ENCODE peak calls at places on chromosomes 3 and 15, in four cellular contexts. P, Q, C and J are unnamed samples.

GRCh38 chr3:31240466-31240865 is 292.3 kb upstream of the STT3B start:
- DNase-seq in P (no peak), Q (no peak), C (no peak), J (no peak)

GRCh38 chr3:148366743-148367410 is 330.8 kb upstream of the AGTR1 start:
- DNase-seq in P (no peak), Q (peak), C (no peak), J (peak)

GRCh38 chr3:57956119-57956832 is 51.9 kb upstream of the FLNB start:
- DNase-seq in P (no peak), Q (peak), C (peak), J (peak)

GRCh38 chr3:108959017-108959416 is 5.3 kb upstream of the GUCA1C start:
- DNase-seq in P (no peak), Q (no peak), C (no peak), J (no peak)

GRCh38 chr15:46126581-46126980 is 491.8 kb downstream of the SQOR start:
- DNase-seq in P (no peak), Q (no peak), C (no peak), J (peak)

GRCh38 chr15:36422631-36423030 is 156.8 kb upstream of the CDIN1 start:
- DNase-seq in P (no peak), Q (no peak), C (no peak), J (no peak)

GRCh38 chr3:178036745-178037144 is 499.5 kb upstream of the KCNMB2 start:
- DNase-seq in P (no peak), Q (no peak), C (no peak), J (peak)

GRCh38 chr3:59185586-59186381 is 136.0 kb upstream of the CFAP20DC start:
- DNase-seq in P (no peak), Q (peak), C (no peak), J (no peak)

GRCh38 chr3:58052373-58053273 is 44.4 kb downstream of the FLNB start:
- DNase-seq in P (peak), Q (peak), C (peak), J (peak)

GRCh38 chr3:56398659-56399058 is 69.6 kb downstream of the ERC2 start:
- DNase-seq in P (no peak), Q (no peak), C (no peak), J (no peak)

GRCh38 chr3:30440147-30440604 is 166.2 kb upstream of the TGFBR2 start:
- DNase-seq in P (no peak), Q (peak), C (no peak), J (peak)

GRCh38 chr15:66650433-66650832 is 51.6 kb upstream of the SMAD6 start:
- DNase-seq in P (no peak), Q (no peak), C (no peak), J (no peak)

GRCh38 chr3:102106421-102107097 is 257.2 kb downstream of the NFKBIZ start:
- DNase-seq in P (no peak), Q (peak), C (no peak), J (peak)

GRCh38 chr3:178618197-178618596 is 82.0 kb downstream of the KCNMB2 start:
- DNase-seq in P (no peak), Q (peak), C (no peak), J (peak)

GRCh38 chr15:67049351-67050044 is 15.9 kb upstream of the SMAD3 start:
- DNase-seq in P (no peak), Q (peak), C (peak), J (peak)

GRCh38 chr3:126895178-126896066 is 87.5 kb upstream of the PLXNA1 start:
- DNase-seq in P (peak), Q (peak), C (no peak), J (peak)

GRCh38 chr3:110955301-110955880 is 116.2 kb upstream of the NECTIN3 start:
- DNase-seq in P (no peak), Q (peak), C (no peak), J (peak)

GRCh38 chr3:141152130-141152529 is 79.5 kb upstream of the PXYLP1 start:
- DNase-seq in P (no peak), Q (no peak), C (no peak), J (no peak)

GRCh38 chr3:107217161-107217560 is 160.1 kb upstream of the CCDC54 start:
- DNase-seq in P (no peak), Q (peak), C (no peak), J (peak)

GRCh38 chr15:80929225-80929624 is 60.4 kb downstream of the MESD start:
- DNase-seq in P (no peak), Q (peak), C (no peak), J (peak)

GRCh38 chr3:14222900-14223594 is 44.4 kb downstream of the LSM3 start:
- DNase-seq in P (no peak), Q (peak), C (no peak), J (no peak)

GRCh38 chr3:13427662-13428603 is 7.8 kb upstream of the NUP210 start:
- DNase-seq in P (no peak), Q (no peak), C (no peak), J (no peak)

GRCh38 chr3:16183082-16183481 is 8.6 kb downstream of the GALNT15 start:
- DNase-seq in P (no peak), Q (no peak), C (no peak), J (no peak)

GRCh38 chr15:95799286-95800187 is 531.0 kb upstream of the NR2F2 start:
- DNase-seq in P (no peak), Q (peak), C (peak), J (peak)

GRCh38 chr3:162263596-162263995 is 767.0 kb downstream of the OTOL1 start:
- DNase-seq in P (no peak), Q (no peak), C (no peak), J (no peak)

GRCh38 chr3:50162034-50162883 is 7.1 kb downstream of the SEMA3F start:
- DNase-seq in P (no peak), Q (no peak), C (no peak), J (no peak)

GRCh38 chr15:82263350-82263749 is 732 bp downstream of the SAXO2 start:
- DNase-seq in P (no peak), Q (no peak), C (no peak), J (no peak)

GRCh38 chr3:69082805-69083204 is 1.9 kb upstream of the ARL6IP5 start:
- DNase-seq in P (no peak), Q (peak), C (peak), J (peak)

GRCh38 chr15:89483079-89483478 is 13.3 kb downstream of the RHCG start:
- DNase-seq in P (no peak), Q (no peak), C (no peak), J (no peak)

GRCh38 chr3:193894121-193894863 is 241.7 kb upstream of the HES1 start:
- DNase-seq in P (no peak), Q (peak), C (no peak), J (no peak)

GRCh38 chr15:70227122-70227521 is 129.4 kb upstream of the TLE3 start:
- DNase-seq in P (no peak), Q (no peak), C (no peak), J (no peak)

GRCh38 chr3:30708472-30708871 is 102.1 kb downstream of the TGFBR2 start:
- DNase-seq in P (no peak), Q (no peak), C (no peak), J (no peak)

GRCh38 chr3:138974467-138974866 is 27.4 kb downstream of the FOXL2NB start:
- DNase-seq in P (no peak), Q (peak), C (no peak), J (peak)

GRCh38 chr15:28875461-28875965 is 10.3 kb upstream of the APBA2 start:
- DNase-seq in P (no peak), Q (no peak), C (no peak), J (no peak)

GRCh38 chr3:58164916-58165821 is 45.6 kb downstream of the DNASE1L3 start:
- DNase-seq in P (no peak), Q (peak), C (no peak), J (peak)

GRCh38 chr15:63601026-63601726 is 4.0 kb downstream of the FBXL22 start:
- DNase-seq in P (no peak), Q (peak), C (no peak), J (peak)

GRCh38 chr15:39685999-39686613 is 96.5 kb downstream of the FSIP1 start:
- DNase-seq in P (no peak), Q (peak), C (no peak), J (peak)

DNA sequence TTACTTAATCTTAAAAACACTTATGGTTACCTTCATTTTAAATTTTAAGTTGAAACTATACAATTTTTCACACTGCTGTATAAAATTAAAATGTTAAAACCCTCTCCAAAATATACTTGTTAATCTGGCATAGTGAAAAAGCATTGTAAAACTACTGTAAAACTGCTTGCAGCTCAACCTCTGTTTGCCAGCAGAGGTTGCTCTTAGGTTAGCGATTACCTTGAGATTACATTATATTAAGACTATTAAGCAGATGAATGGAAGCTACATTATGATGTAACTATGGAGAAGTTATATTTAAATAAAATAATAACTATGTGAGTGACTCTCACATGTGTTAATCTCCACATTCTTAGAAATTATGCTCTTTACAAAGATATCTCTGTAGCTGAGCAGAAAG is 143.6 kb upstream of the SLITRK3 start:
- DNase-seq in P (no peak), Q (peak), C (no peak), J (peak)
- TF ChIP-seq CTCF in P (no peak), Q (peak), C (peak), J (peak)

GRCh38 chr3:184757010-184757651 is 45.3 kb upstream of the MAGEF1 start:
- DNase-seq in P (no peak), Q (peak), C (no peak), J (peak)
- H3K4me3 ChIP-seq in P (peak), Q (no peak), C (no peak), J (no peak)

GRCh38 chr15:44726568-44727461 is 9.5 kb upstream of the TRIM69 start:
- DNase-seq in P (no peak), Q (peak), C (peak), J (peak)
- TF ChIP-seq CTCF in P (no peak), Q (no peak), C (no peak), J (peak)

DNA sequence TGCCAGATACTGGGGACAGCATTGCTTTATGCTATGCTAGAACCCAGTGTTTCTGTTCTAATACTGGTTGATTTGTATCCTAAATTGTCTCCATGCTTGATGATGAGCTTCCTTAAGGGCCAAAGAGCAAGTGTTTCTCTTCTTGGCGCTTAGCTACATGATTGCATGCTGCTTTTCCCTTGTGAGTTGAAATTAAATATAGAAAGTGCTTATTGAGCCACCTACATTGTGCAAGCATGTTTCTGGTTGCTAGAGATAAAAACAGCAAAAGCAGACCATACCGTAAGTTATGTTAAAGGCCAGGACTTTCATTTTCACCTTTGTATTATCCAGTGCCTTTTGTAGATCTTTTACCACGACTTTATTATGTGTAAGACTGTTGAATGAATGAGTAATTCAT is 42.0 kb upstream of the CCNB2 start:
- DNase-seq in P (no peak), Q (peak), C (no peak), J (peak)
- H3K4me3 ChIP-seq in P (no peak), Q (no peak), C (no peak), J (no peak)

GRCh38 chr3:152175576-152175883 is 93.2 kb upstream of the MBNL1 start:
- DNase-seq in P (no peak), Q (peak), C (peak), J (peak)
- TF ChIP-seq CTCF in P (no peak), Q (no peak), C (no peak), J (no peak)

DNA sequence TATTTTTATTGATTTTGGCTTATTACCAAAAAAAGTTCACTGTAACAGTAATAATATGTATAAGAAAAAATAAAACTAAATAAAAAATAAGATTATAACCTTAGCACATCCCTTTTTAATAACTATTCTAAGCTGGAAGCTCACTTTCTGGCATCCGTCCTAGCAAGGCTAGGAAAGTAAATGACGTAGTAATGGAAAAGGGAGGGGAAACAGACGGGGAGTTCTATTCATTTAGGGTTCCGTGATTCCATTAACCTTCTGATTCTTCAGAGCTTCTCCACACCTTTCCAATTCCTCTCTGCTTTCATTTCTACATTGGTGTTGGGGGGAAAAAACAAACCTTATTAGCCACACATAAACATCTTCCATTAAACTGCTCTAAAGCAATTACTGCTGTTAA is 156.6 kb downstream of the FGF12 start:
- DNase-seq in P (no peak), Q (peak), C (no peak), J (peak)
- H3K4me3 ChIP-seq in P (peak), Q (no peak), C (peak), J (peak)

GRCh38 chr3:157130881-157131251 is 29.1 kb downstream of the CCNL1 start:
- DNase-seq in P (no peak), Q (no peak), C (no peak), J (no peak)
- TF ChIP-seq CTCF in P (no peak), Q (no peak), C (no peak), J (no peak)

GRCh38 chr3:24834442-24834841 is 339.8 kb upstream of the THRB start:
- DNase-seq in P (no peak), Q (no peak), C (no peak), J (no peak)

GRCh38 chr3:24832878-24833277 is 338.2 kb upstream of the THRB start:
- DNase-seq in P (no peak), Q (no peak), C (no peak), J (no peak)

GRCh38 chr3:24830230-24831152 is 335.8 kb upstream of the THRB start:
- DNase-seq in P (no peak), Q (no peak), C (no peak), J (no peak)

GRCh38 chr3:24829632-24830229 is 335.1 kb upstream of the THRB start:
- DNase-seq in P (no peak), Q (peak), C (no peak), J (no peak)

DNA sequence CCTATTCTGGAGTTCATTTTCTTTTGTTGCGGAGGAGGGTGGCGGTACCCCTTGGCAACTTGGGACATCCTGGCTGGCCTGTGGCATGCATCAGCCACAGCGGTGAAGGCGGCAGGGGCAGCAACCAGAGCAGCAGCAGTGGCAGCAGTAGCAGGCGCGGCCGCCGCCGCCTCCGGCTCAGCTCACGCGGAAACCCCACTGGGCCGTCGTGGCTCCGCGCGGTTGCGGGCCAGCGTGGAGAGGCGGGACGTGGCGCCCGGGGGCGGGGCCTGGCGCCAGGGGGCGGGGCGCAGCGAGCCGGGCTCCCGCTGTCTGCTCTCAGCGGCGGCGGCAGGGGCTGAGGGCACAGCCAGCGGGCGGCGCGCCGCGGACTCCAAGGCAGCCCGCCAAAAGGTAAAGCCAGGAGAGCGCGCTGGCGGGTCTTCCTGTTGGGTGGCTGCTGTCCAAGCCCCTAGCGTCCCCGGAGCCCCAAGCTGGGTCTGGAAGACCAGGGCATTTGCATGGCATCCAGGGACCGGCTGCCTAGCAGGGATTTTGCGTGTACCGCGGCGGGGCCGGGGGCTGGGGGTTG is 334.4 kb upstream of the THRB start:
- DNase-seq in P (no peak), Q (peak), C (no peak), J (no peak)
- H3K4me3 ChIP-seq in P (peak), Q (peak), C (peak), J (no peak)

GRCh38 chr15:55707523-55707922 is 35.4 kb downstream of the PRTG start:
- DNase-seq in P (no peak), Q (no peak), C (no peak), J (no peak)

GRCh38 chr15:55700876-55701275 is 42.1 kb downstream of the PRTG start:
- DNase-seq in P (no peak), Q (no peak), C (no peak), J (no peak)

GRCh38 chr15:55708720-55709119 is 34.2 kb downstream of the PRTG start:
- DNase-seq in P (no peak), Q (no peak), C (no peak), J (no peak)

GRCh38 chr15:55707985-55708384 is 35.0 kb downstream of the PRTG start:
- DNase-seq in P (no peak), Q (no peak), C (no peak), J (no peak)

DNA sequence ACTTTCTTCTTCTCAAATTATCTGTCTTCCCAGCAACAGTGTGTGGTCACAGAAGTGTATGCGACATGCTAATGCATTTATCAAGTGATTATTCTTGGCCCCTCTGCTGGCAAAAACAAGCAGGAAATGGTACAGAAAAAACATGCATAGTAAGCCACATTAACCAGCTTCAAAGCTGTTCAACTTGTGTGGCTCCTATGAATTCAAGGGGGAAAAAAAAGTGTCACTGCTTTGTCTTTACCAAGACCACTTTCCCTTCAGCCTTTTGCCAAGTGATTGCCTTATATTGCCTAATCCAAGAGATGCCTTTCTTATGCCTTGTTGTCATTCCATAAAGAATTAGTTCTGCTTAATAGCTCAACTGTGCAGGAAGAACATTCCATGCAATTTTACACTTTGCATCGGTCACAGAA is 39.1 kb downstream of the PRTG start:
- DNase-seq in P (no peak), Q (peak), C (peak), J (peak)
- TF ChIP-seq CTCF in P (no peak), Q (no peak), C (no peak), J (no peak)

GRCh38 chr3:155730843-155731242 is 14.0 kb downstream of the PLCH1 start:
- DNase-seq in P (no peak), Q (no peak), C (no peak), J (no peak)
- H3K4me3 ChIP-seq in P (no peak), Q (no peak), C (no peak), J (no peak)